ENCODE peak calls at places on chromosome 21, in five cellular contexts. P, D, B, X and F are unnamed samples.
A peak's percentile ranks its signal among the peaks of the same experiment; 100 is the strongest.

GRCh38 chr21:38597436-38597835 is 99.2 kb upstream of the ERG start:
- DNase-seq in X (no peak), D (no peak), B (no peak), P (no peak), F (peak; percentile 24)

GRCh38 chr21:44756416-44757185 is 45.0 kb downstream of the UBE2G2 start:
- DNase-seq in X (no peak), P (no peak), B (no peak), D (no peak), F (no peak)

GRCh38 chr21:16578912-16579311 is 849.1 kb downstream of the USP25 start:
- DNase-seq in P (peak; percentile 35), B (no peak), X (no peak), D (no peak), F (no peak)

GRCh38 chr21:31902438-31902837 is 29.6 kb downstream of the HUNK start:
- DNase-seq in D (no peak), P (no peak), B (no peak), X (no peak), F (no peak)

GRCh38 chr21:38807987-38808386 is 2.3 kb downstream of the ETS2 start:
- DNase-seq in B (no peak), P (peak; percentile 54), D (no peak), X (no peak), F (no peak)

GRCh38 chr21:26972131-26972707 is 5.3 kb upstream of the ADAMTS5 start:
- DNase-seq in P (no peak), X (no peak), D (no peak), B (no peak), F (no peak)

GRCh38 chr21:16815228-16815627 is 697.6 kb upstream of the CXADR start:
- DNase-seq in P (no peak), X (no peak), B (no peak), D (no peak), F (no peak)

GRCh38 chr21:34967509-34968289 is 81.4 kb downstream of the RUNX1 start:
- DNase-seq in B (no peak), P (peak; percentile 23), D (no peak), X (no peak), F (peak; percentile 18)

GRCh38 chr21:31570824-31571425 is 88.6 kb upstream of the SOD1 start:
- DNase-seq in B (no peak), X (no peak), P (no peak), D (no peak), F (no peak)

GRCh38 chr21:44684483-44684882 is 2.5 kb upstream of the KRTAP12-1 start:
- DNase-seq in D (no peak), P (no peak), B (no peak), X (no peak), F (no peak)

GRCh38 chr21:33261635-33262034 is 4.5 kb upstream of the IL10RB start:
- DNase-seq in P (peak; percentile 51), X (no peak), B (peak; percentile 64), D (no peak), F (no peak)

GRCh38 chr21:15669247-15669646 is 60.5 kb upstream of the USP25 start:
- DNase-seq in X (no peak), D (no peak), B (no peak), P (peak; percentile 77), F (no peak)

GRCh38 chr21:44911384-44912157 is 9.1 kb downstream of the ITGB2 start:
- DNase-seq in D (peak; percentile 48), P (no peak), X (peak; percentile 39), B (peak; percentile 86), F (no peak)

GRCh38 chr21:20999567-21000169 is 1.5 kb downstream of the NCAM2 start:
- DNase-seq in D (no peak), P (peak; percentile 73), B (peak; percentile 14), X (no peak), F (peak; percentile 54)

GRCh38 chr21:25567472-25567871 is 39.8 kb downstream of the MRPL39 start:
- DNase-seq in X (no peak), B (no peak), D (no peak), P (no peak), F (no peak)

GRCh38 chr21:18384771-18385170 is 18.8 kb downstream of the TMPRSS15 start:
- DNase-seq in D (no peak), X (no peak), P (no peak), B (no peak), F (peak; percentile 21)

GRCh38 chr21:33578959-33579542 is 9.4 kb downstream of the DONSON start:
- DNase-seq in B (no peak), X (no peak), D (no peak), P (peak; percentile 33), F (no peak)

GRCh38 chr21:17915976-17916375 is 96.8 kb upstream of the C21orf91 start:
- DNase-seq in P (no peak), B (no peak), X (no peak), D (no peak), F (no peak)

GRCh38 chr21:41583274-41583790 is 75.4 kb upstream of the TMPRSS2 start:
- DNase-seq in X (no peak), P (no peak), D (no peak), B (peak; percentile 84), F (no peak)

GRCh38 chr21:33185852-33186251 is 43.9 kb upstream of the IFNAR2 start:
- DNase-seq in X (no peak), B (no peak), P (no peak), D (no peak), F (no peak)

GRCh38 chr21:26043891-26044290 is 126.7 kb downstream of the APP start:
- DNase-seq in P (no peak), X (no peak), B (no peak), D (no peak), F (no peak)

GRCh38 chr21:33403128-33403785 is at the start of gene IFNGR2:
- DNase-seq in X (peak; percentile 46), D (peak; percentile 25), P (no peak), B (peak; percentile 33), F (peak; percentile 31)

GRCh38 chr21:46156378-46156645 is 933 bp upstream of the FTCD start:
- DNase-seq in D (no peak), B (no peak), X (no peak), P (no peak), F (no peak)

GRCh38 chr21:39159342-39160063 is 23.7 kb downstream of the PSMG1 start:
- DNase-seq in X (no peak), B (no peak), P (peak; percentile 74), D (no peak), F (no peak)

GRCh38 chr21:22260274-22260673 is 1262.1 kb downstream of the NCAM2 start:
- DNase-seq in D (no peak), P (no peak), X (no peak), B (no peak), F (no peak)

GRCh38 chr21:45320991-45321656 is 33.4 kb upstream of the POFUT2 start:
- DNase-seq in B (no peak), X (no peak), P (no peak), D (no peak), F (peak; percentile 49)

GRCh38 chr21:38139380-38140168 is 117.2 kb upstream of the KCNJ15 start:
- DNase-seq in B (no peak), P (peak; percentile 25), D (no peak), X (no peak), F (no peak)

GRCh38 chr21:36103434-36103833 is 31.4 kb upstream of the CBR3 start:
- DNase-seq in B (no peak), P (no peak), X (no peak), D (no peak), F (no peak)

GRCh38 chr21:17660862-17661261 is 48.2 kb upstream of the BTG3 start:
- DNase-seq in X (no peak), D (no peak), P (no peak), B (peak; percentile 60), F (no peak)

GRCh38 chr21:31347435-31348032 is 3.5 kb upstream of the TIAM1 start:
- DNase-seq in X (no peak), B (no peak), D (no peak), P (peak; percentile 59), F (no peak)

GRCh38 chr21:31798842-31799691 is 67.1 kb upstream of the SCAF4 start:
- DNase-seq in X (no peak), B (no peak), D (no peak), P (no peak), F (no peak)

GRCh38 chr21:33751120-33751519 is 108.8 kb downstream of the ITSN1 start:
- DNase-seq in D (no peak), B (no peak), X (no peak), P (no peak), F (peak; percentile 48)

GRCh38 chr21:34609244-34609950 is 5.5 kb downstream of the RCAN1 start:
- DNase-seq in B (no peak), D (no peak), P (no peak), X (no peak), F (no peak)

GRCh38 chr21:36076878-36077658 is 7.2 kb downstream of the CBR1 start:
- DNase-seq in P (no peak), D (no peak), B (no peak), X (no peak), F (no peak)

GRCh38 chr21:30733026-30733425 is 14.0 kb downstream of the KRTAP21-2 start:
- DNase-seq in B (no peak), X (no peak), D (no peak), P (no peak), F (no peak)

GRCh38 chr21:43277481-43278351 is 108.9 kb downstream of the CRYAA start:
- DNase-seq in D (no peak), X (no peak), P (no peak), B (no peak), F (no peak)

GRCh38 chr21:35294231-35294898 is 245.3 kb upstream of the RUNX1 start:
- DNase-seq in D (no peak), B (peak; percentile 74), X (no peak), P (no peak), F (no peak)